ENCODE peak calls at places on chromosomes 3 and 15, in six cellular contexts. A, U, N, Q, L and Y are unnamed samples. For H3K4me1, the result is how much of the 10 kb centered on the place peaks cover.

GRCh38 chr3:9047465-9048346 is 84.4 kb upstream of the RAD18 start:
- DNase-seq in A (no peak), U (no peak), N (no peak), Q (no peak), L (no peak), Y (no peak)

GRCh38 chr3:30553641-30554316 is 52.6 kb upstream of the TGFBR2 start:
- DNase-seq in A (no peak), U (no peak), N (no peak), Q (no peak), L (no peak), Y (no peak)

GRCh38 chr3:136074546-136074945 is 109.0 kb downstream of the PPP2R3A start:
- DNase-seq in A (no peak), U (no peak), N (no peak), Q (no peak), L (no peak), Y (no peak)

GRCh38 chr3:184712248-184712559 is 340 bp upstream of the MAGEF1 start:
- DNase-seq in A (no peak), U (no peak), N (no peak), Q (no peak), L (no peak), Y (no peak)

GRCh38 chr3:114406286-114406685 is 112.5 kb downstream of the TIGIT start:
- DNase-seq in A (no peak), U (no peak), N (no peak), Q (no peak), L (no peak), Y (no peak)

GRCh38 chr3:114586119-114586518 is 292.3 kb downstream of the TIGIT start:
- DNase-seq in A (no peak), U (no peak), N (no peak), Q (no peak), L (no peak), Y (no peak)

GRCh38 chr3:13202744-13203397 is 129.6 kb upstream of the IQSEC1 start:
- DNase-seq in A (no peak), U (no peak), N (no peak), Q (no peak), L (no peak), Y (no peak)

GRCh38 chr3:104628185-104628789 is 738.4 kb upstream of the ALCAM start:
- DNase-seq in A (no peak), U (peak), N (no peak), Q (no peak), L (peak), Y (no peak)

GRCh38 chr3:128342701-128343180 is 123.9 kb downstream of the DNAJB8 start:
- DNase-seq in A (no peak), U (no peak), N (no peak), Q (peak), L (no peak), Y (no peak)

GRCh38 chr3:62186967-62187366 is 186.4 kb downstream of the FEZF2 start:
- DNase-seq in A (no peak), U (peak), N (no peak), Q (no peak), L (peak), Y (no peak)

GRCh38 chr15:76401285-76401684 is 64.7 kb downstream of the ISL2 start:
- DNase-seq in A (no peak), U (no peak), N (no peak), Q (no peak), L (no peak), Y (no peak)

GRCh38 chr15:75578206-75578947 is 738 bp downstream of the PTPN9 start:
- DNase-seq in A (no peak), U (peak), N (peak), Q (peak), L (peak), Y (no peak)

GRCh38 chr3:65398953-65399352 is 639.8 kb downstream of the MAGI1 start:
- DNase-seq in A (no peak), U (peak), N (no peak), Q (no peak), L (no peak), Y (no peak)

GRCh38 chr3:127590282-127590592 is 296 bp downstream of the TPRA1 start:
- DNase-seq in A (no peak), U (no peak), N (no peak), Q (no peak), L (peak), Y (no peak)

GRCh38 chr3:115022835-115023398 is 124.2 kb downstream of the ZBTB20 start:
- DNase-seq in A (no peak), U (no peak), N (no peak), Q (no peak), L (no peak), Y (no peak)

GRCh38 chr15:80804970-80805495 is 25.9 kb downstream of the CEMIP start:
- DNase-seq in A (no peak), U (no peak), N (no peak), Q (no peak), L (peak), Y (no peak)

GRCh38 chr3:34212671-34213070 is 414.2 kb downstream of the PDCD6IP start:
- DNase-seq in A (no peak), U (peak), N (no peak), Q (no peak), L (no peak), Y (no peak)

GRCh38 chr15:73994912-73995622 is 551 bp downstream of the PML start:
- DNase-seq in A (no peak), U (no peak), N (no peak), Q (peak), L (peak), Y (no peak)

GRCh38 chr15:29859293-29859692 is 37.0 kb upstream of the TJP1 start:
- DNase-seq in A (no peak), U (no peak), N (no peak), Q (no peak), L (no peak), Y (no peak)

GRCh38 chr15:87757084-87757483 is 499.5 kb downstream of the NTRK3 start:
- DNase-seq in A (no peak), U (no peak), N (no peak), Q (no peak), L (no peak), Y (no peak)

GRCh38 chr3:194906229-194906629 is 220.5 kb downstream of the FAM43A start:
- DNase-seq in A (no peak), U (peak), N (no peak), Q (no peak), L (no peak), Y (no peak)

GRCh38 chr3:62084558-62084957 is 288.8 kb downstream of the FEZF2 start:
- DNase-seq in A (no peak), U (peak), N (no peak), Q (no peak), L (no peak), Y (no peak)

GRCh38 chr15:56814429-56814828 is 81.1 kb upstream of the ZNF280D start:
- DNase-seq in A (no peak), U (peak), N (no peak), Q (no peak), L (no peak), Y (no peak)

GRCh38 chr3:53027254-53027844 is 18.5 kb downstream of the SFMBT1 start:
- DNase-seq in A (no peak), U (peak), N (peak), Q (no peak), L (no peak), Y (no peak)

GRCh38 chr15:36415643-36416042 is 163.8 kb upstream of the CDIN1 start:
- DNase-seq in A (no peak), U (no peak), N (no peak), Q (no peak), L (no peak), Y (no peak)

GRCh38 chr15:41022487-41023090 is 69.3 kb downstream of the CHAC1 start:
- DNase-seq in A (peak), U (peak), N (peak), Q (no peak), L (peak), Y (no peak)

GRCh38 chr3:193962986-193963683 is 172.8 kb upstream of the HES1 start:
- DNase-seq in A (no peak), U (no peak), N (no peak), Q (no peak), L (no peak), Y (no peak)

GRCh38 chr3:42013652-42014442 is 51.9 kb upstream of the ULK4 start:
- DNase-seq in A (no peak), U (no peak), N (peak), Q (peak), L (peak), Y (no peak)

GRCh38 chr3:122298239-122298638 is 26.8 kb upstream of the CSTA start:
- DNase-seq in A (no peak), U (no peak), N (no peak), Q (no peak), L (no peak), Y (no peak)

GRCh38 chr15:73751896-73752816 is 995 bp downstream of the INSYN1 start:
- DNase-seq in A (no peak), U (no peak), N (no peak), Q (peak), L (peak), Y (no peak)

GRCh38 chr3:197599089-197599765 is 43.5 kb upstream of the BDH1 start:
- DNase-seq in A (peak), U (peak), N (peak), Q (peak), L (peak), Y (no peak)
- H3K4me3 ChIP-seq in A (no peak), U (no peak), N (no peak), Q (no peak), L (peak), Y (peak)

GRCh38 chr3:172139528-172140276 is 100.3 kb downstream of the FNDC3B start:
- DNase-seq in A (no peak), U (peak), N (no peak), Q (no peak), L (no peak), Y (no peak)
- H3K4me1 ChIP-seq in A (half or more), U (half or more), N (half or more), Q (under half), L (half or more), Y (half or more)

DNA sequence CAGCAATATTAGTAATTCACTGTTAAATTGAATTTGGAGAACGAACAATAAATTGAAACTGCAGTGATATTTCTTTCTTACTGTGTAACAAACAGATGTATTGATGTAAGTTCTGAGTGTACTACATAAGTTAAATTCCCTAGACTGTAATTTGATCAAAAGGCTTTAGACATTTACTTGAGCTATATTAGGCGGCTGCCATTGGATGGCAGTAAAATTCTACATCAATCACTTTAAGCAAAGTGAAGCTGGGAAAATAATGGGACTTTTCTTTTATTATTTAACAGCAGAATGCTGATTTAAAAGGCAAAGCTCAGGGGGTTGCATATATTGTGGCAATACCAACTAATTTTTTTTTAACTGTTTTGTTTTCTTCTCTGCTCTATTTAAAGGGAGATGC is 212.6 kb upstream of the PLSCR5 start:
- DNase-seq in A (no peak), U (peak), N (no peak), Q (no peak), L (peak), Y (no peak)
- TF ChIP-seq CTCF in A (no peak), U (no peak), N (peak), Q (no peak), L (peak), Y (peak)

GRCh38 chr15:89777073-89777820 is 1.1 kb downstream of the MESP2 start:
- DNase-seq in A (no peak), U (no peak), N (no peak), Q (peak), L (peak), Y (no peak)
- H3K4me3 ChIP-seq in A (no peak), U (no peak), N (no peak), Q (no peak), L (peak), Y (no peak)

GRCh38 chr15:84946772-84947489 is 34.7 kb upstream of the PDE8A start:
- DNase-seq in A (no peak), U (no peak), N (peak), Q (no peak), L (no peak), Y (no peak)

GRCh38 chr15:84949845-84950569 is 31.6 kb upstream of the PDE8A start:
- DNase-seq in A (no peak), U (no peak), N (no peak), Q (no peak), L (no peak), Y (no peak)

GRCh38 chr15:84949043-84949442 is 32.6 kb upstream of the PDE8A start:
- DNase-seq in A (no peak), U (no peak), N (no peak), Q (no peak), L (no peak), Y (no peak)

GRCh38 chr15:84950570-84951111 is 31.0 kb upstream of the PDE8A start:
- DNase-seq in A (no peak), U (no peak), N (no peak), Q (no peak), L (no peak), Y (no peak)

DNA sequence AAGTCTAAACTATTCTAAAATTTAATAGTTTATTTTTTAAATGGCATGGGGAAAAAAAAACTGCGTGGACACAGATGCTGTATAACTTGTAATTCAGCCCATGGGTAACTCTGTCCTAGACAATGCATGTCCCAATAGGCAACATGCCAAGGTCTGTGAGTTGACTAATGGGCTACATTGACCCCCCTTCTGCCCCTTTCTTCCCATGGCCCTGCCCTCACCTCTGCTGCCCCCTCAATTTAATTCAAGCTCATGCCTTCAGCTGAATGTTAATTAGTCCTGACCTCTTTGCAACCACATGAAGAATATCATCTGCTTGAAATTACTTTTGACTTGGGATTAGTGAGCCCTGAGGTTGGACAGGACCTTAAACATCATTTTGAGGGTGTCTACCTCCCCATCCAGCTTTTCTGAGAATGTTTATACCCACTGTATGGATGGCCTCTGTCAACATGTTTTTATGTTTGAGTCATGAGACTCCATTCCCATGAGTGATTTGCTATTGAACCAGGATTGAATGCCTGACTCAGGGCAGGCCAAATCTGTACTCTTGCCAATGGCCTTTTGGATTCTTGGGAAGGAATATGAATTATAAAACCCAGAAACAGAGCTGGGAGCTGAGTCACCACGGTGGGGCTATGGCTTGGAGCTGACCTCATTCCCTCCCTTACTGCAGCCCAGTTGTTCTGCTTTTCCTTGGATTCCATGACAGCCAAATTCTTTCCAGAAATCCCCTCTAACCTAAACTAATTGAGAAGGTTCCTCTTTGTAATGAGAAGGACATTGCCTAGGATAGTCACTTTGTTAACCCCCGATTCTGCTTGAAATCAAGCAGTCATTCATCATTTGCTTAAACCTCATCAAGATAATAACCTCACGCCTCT is 33.5 kb upstream of the PDE8A start:
- DNase-seq in A (no peak), U (peak), N (peak), Q (no peak), L (no peak), Y (no peak)
- H3K4me1 ChIP-seq in A (under half), U (under half), N (under half), Q (under half), L (under half), Y (under half)

GRCh38 chr15:77513226-77513625 is 92.5 kb downstream of the HMG20A start:
- DNase-seq in A (no peak), U (no peak), N (no peak), Q (no peak), L (no peak), Y (no peak)

GRCh38 chr15:77516076-77516475 is 95.4 kb downstream of the HMG20A start:
- DNase-seq in A (no peak), U (no peak), N (no peak), Q (no peak), L (no peak), Y (no peak)

GRCh38 chr15:77515613-77516012 is 94.9 kb downstream of the HMG20A start:
- DNase-seq in A (no peak), U (no peak), N (no peak), Q (no peak), L (no peak), Y (no peak)

GRCh38 chr15:77516786-77517185 is 96.1 kb downstream of the HMG20A start:
- DNase-seq in A (no peak), U (no peak), N (no peak), Q (peak), L (no peak), Y (no peak)

GRCh38 chr15:77514635-77515421 is 94.1 kb downstream of the HMG20A start:
- DNase-seq in A (no peak), U (no peak), N (no peak), Q (no peak), L (no peak), Y (no peak)
- TF ChIP-seq CTCF in A (no peak), U (no peak), N (no peak), Q (no peak), L (no peak), Y (no peak)

GRCh38 chr15:59887211-59887610 is 116.9 kb upstream of the FOXB1 start:
- DNase-seq in A (no peak), U (no peak), N (no peak), Q (no peak), L (no peak), Y (no peak)

GRCh38 chr15:59886476-59886875 is 117.6 kb upstream of the FOXB1 start:
- DNase-seq in A (no peak), U (no peak), N (no peak), Q (no peak), L (no peak), Y (no peak)

GRCh38 chr15:59885832-59886231 is 118.3 kb upstream of the FOXB1 start:
- DNase-seq in A (no peak), U (no peak), N (peak), Q (no peak), L (peak), Y (peak)
- H3K4me3 ChIP-seq in A (no peak), U (no peak), N (no peak), Q (no peak), L (no peak), Y (no peak)